ENCODE peak calls at places on chromosomes 1 and 21, in five cellular contexts. One of them, this sample, is unnamed.

GRCh38 chr1:110687244-110687643 is 12.5 kb upstream of the KCNA3 start:
- DNase-seq in Panc1: no peak
- DNase-seq in BE2C: no peak
- DNase-seq in H9: no peak
- DNase-seq in adrenal gland: no peak
- DNase-seq in this sample: no peak

GRCh38 chr1:12552951-12553921 is 64.8 kb downstream of the DHRS3 start:
- DNase-seq in Panc1: no peak
- DNase-seq in BE2C: no peak
- DNase-seq in H9: no peak
- DNase-seq in adrenal gland: no peak
- DNase-seq in this sample: no peak

GRCh38 chr1:229507951-229508822 is at the start of gene NUP133:
- DNase-seq in Panc1: peak; percentile 89
- DNase-seq in BE2C: peak; percentile 99
- DNase-seq in H9: peak; percentile 98
- DNase-seq in adrenal gland: peak; percentile 99
- DNase-seq in this sample: peak; percentile 99

GRCh38 chr1:16348414-16349182 is 3.7 kb downstream of the FBXO42 start:
- DNase-seq in Panc1: no peak
- DNase-seq in BE2C: no peak
- DNase-seq in H9: no peak
- DNase-seq in adrenal gland: no peak
- DNase-seq in this sample: no peak

GRCh38 chr1:6911974-6912373 is 126.7 kb downstream of the CAMTA1 start:
- DNase-seq in Panc1: no peak
- DNase-seq in BE2C: no peak
- DNase-seq in H9: no peak
- DNase-seq in adrenal gland: no peak
- DNase-seq in this sample: no peak

GRCh38 chr21:37799193-37800121 is 116.8 kb downstream of the KCNJ6 start:
- DNase-seq in Panc1: no peak
- DNase-seq in BE2C: no peak
- DNase-seq in H9: no peak
- DNase-seq in adrenal gland: no peak
- DNase-seq in this sample: no peak

GRCh38 chr1:71026093-71026492 is 21.5 kb downstream of the PTGER3 start:
- DNase-seq in Panc1: no peak
- DNase-seq in BE2C: no peak
- DNase-seq in H9: no peak
- DNase-seq in adrenal gland: no peak
- DNase-seq in this sample: no peak

GRCh38 chr1:87084247-87084836 is 169.9 kb downstream of the HS2ST1 start:
- DNase-seq in Panc1: no peak
- DNase-seq in BE2C: no peak
- DNase-seq in H9: no peak
- DNase-seq in adrenal gland: no peak
- DNase-seq in this sample: no peak

GRCh38 chr1:84792421-84792820 is 100.6 kb downstream of the LPAR3 start:
- DNase-seq in Panc1: no peak
- DNase-seq in BE2C: no peak
- DNase-seq in H9: no peak
- DNase-seq in adrenal gland: no peak
- DNase-seq in this sample: no peak

GRCh38 chr1:150072959-150073358 is 5.4 kb downstream of the VPS45 start:
- DNase-seq in Panc1: no peak
- DNase-seq in BE2C: no peak
- DNase-seq in H9: no peak
- DNase-seq in adrenal gland: no peak
- DNase-seq in this sample: no peak

GRCh38 chr1:60746278-60746761 is 336.0 kb upstream of the NFIA start:
- DNase-seq in Panc1: no peak
- DNase-seq in BE2C: peak; percentile 63
- DNase-seq in H9: no peak
- DNase-seq in adrenal gland: no peak
- DNase-seq in this sample: no peak

GRCh38 chr1:24705260-24706073 is 39.8 kb upstream of the CLIC4 start:
- DNase-seq in Panc1: peak; percentile 78
- DNase-seq in BE2C: peak; percentile 53
- DNase-seq in H9: peak; percentile 94
- DNase-seq in adrenal gland: peak; percentile 46
- DNase-seq in this sample: peak; percentile 94

GRCh38 chr1:207805841-207806421 is 54.1 kb downstream of the CD46 start:
- DNase-seq in Panc1: no peak
- DNase-seq in BE2C: peak; percentile 51
- DNase-seq in H9: no peak
- DNase-seq in adrenal gland: peak; percentile 84
- DNase-seq in this sample: no peak

GRCh38 chr21:23817337-23817736 is 1789.9 kb downstream of the MRPL39 start:
- DNase-seq in Panc1: no peak
- DNase-seq in BE2C: no peak
- DNase-seq in H9: no peak
- DNase-seq in adrenal gland: no peak
- DNase-seq in this sample: no peak

GRCh38 chr1:34709547-34709946 is 45.3 kb upstream of the GJB5 start:
- DNase-seq in Panc1: no peak
- DNase-seq in BE2C: no peak
- DNase-seq in H9: no peak
- DNase-seq in adrenal gland: no peak
- DNase-seq in this sample: no peak

GRCh38 chr1:7916431-7916830 is 24.2 kb downstream of the TNFRSF9 start:
- DNase-seq in Panc1: no peak
- DNase-seq in BE2C: no peak
- DNase-seq in H9: no peak
- DNase-seq in adrenal gland: no peak
- DNase-seq in this sample: no peak

GRCh38 chr1:205962821-205963221 is 19.6 kb upstream of the SLC26A9 start:
- DNase-seq in Panc1: no peak
- DNase-seq in BE2C: no peak
- DNase-seq in H9: no peak
- DNase-seq in adrenal gland: no peak
- DNase-seq in this sample: no peak

GRCh38 chr1:53370369-53370961 is 42.6 kb upstream of the LRP8 start:
- DNase-seq in Panc1: no peak
- DNase-seq in BE2C: no peak
- DNase-seq in H9: peak; percentile 16
- DNase-seq in adrenal gland: peak; percentile 7
- DNase-seq in this sample: no peak

GRCh38 chr1:235669277-235669676 is 19.7 kb upstream of the GNG4 start:
- DNase-seq in Panc1: no peak
- DNase-seq in BE2C: no peak
- DNase-seq in H9: peak; percentile 76
- DNase-seq in adrenal gland: no peak
- DNase-seq in this sample: no peak

GRCh38 chr1:109718495-109718894 is 6.4 kb downstream of the GSTM5 start:
- DNase-seq in Panc1: no peak
- DNase-seq in BE2C: no peak
- DNase-seq in H9: no peak
- DNase-seq in adrenal gland: no peak
- DNase-seq in this sample: no peak

GRCh38 chr1:36805979-36806640 is 228.2 kb downstream of the GRIK3 start:
- DNase-seq in Panc1: no peak
- DNase-seq in BE2C: no peak
- DNase-seq in H9: no peak
- DNase-seq in adrenal gland: no peak
- DNase-seq in this sample: no peak

GRCh38 chr1:37423810-37424209 is 50.6 kb upstream of the ZC3H12A start:
- DNase-seq in Panc1: no peak
- DNase-seq in BE2C: no peak
- DNase-seq in H9: no peak
- DNase-seq in adrenal gland: no peak
- DNase-seq in this sample: no peak

GRCh38 chr21:41631564-41632461 is 123.9 kb upstream of the TMPRSS2 start:
- DNase-seq in Panc1: no peak
- DNase-seq in BE2C: no peak
- DNase-seq in H9: no peak
- DNase-seq in adrenal gland: no peak
- DNase-seq in this sample: peak; percentile 82

GRCh38 chr1:223747838-223748335 is 35.5 kb downstream of the CAPN2 start:
- DNase-seq in Panc1: no peak
- DNase-seq in BE2C: no peak
- DNase-seq in H9: no peak
- DNase-seq in adrenal gland: peak; percentile 65
- DNase-seq in this sample: no peak

GRCh38 chr1:234915923-234916675 is 212.5 kb downstream of the TOMM20 start:
- DNase-seq in Panc1: no peak
- DNase-seq in BE2C: no peak
- DNase-seq in H9: no peak
- DNase-seq in adrenal gland: no peak
- DNase-seq in this sample: no peak

DNA sequence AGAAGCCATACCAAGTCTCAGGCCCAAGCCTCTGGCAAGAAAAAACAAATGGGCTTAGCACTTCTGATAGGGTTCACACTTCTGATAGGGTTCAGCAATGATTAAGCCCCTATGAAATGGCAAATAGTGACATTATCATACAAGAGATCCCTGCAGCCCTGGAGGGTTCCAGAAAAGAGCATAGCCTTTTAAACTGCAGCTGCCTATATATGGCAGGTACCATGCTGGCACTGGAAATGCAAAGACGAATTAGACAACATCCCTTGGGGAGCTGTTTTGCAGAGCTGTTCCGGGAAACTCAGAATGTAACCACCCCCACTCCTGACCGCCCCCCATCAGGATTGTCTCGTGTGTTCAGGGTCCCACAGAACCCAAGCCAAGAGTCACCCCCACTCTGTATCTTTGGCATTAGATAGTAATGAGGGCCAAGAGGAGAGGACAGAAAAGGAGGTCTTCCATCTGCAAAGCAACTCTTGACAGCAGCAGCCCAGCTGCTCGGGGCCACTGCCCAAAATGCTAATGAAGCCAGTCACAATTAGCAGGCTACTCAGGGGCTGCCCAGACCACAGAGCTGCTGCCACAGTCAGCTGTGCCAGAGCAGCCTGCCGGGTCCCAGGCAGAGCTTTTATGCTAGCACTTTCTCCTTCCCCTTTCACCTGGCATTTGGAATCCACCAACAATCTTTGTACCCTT is 50.9 kb downstream of the ITPKB start:
- DNase-seq in Panc1: no peak
- DNase-seq in BE2C: no peak
- DNase-seq in H9: no peak
- DNase-seq in adrenal gland: no peak
- DNase-seq in this sample: no peak
- H3K4me1 ChIP-seq in Panc1: no peaks in the 10 kb centered on the region
- H3K4me1 ChIP-seq in BE2C: peaks cover 24% of the 10 kb centered on the region
- H3K4me1 ChIP-seq in H9: no peaks in the 10 kb centered on the region
- H3K4me1 ChIP-seq in adrenal gland: no peaks in the 10 kb centered on the region
- H3K4me1 ChIP-seq in this sample: no peaks in the 10 kb centered on the region

DNA sequence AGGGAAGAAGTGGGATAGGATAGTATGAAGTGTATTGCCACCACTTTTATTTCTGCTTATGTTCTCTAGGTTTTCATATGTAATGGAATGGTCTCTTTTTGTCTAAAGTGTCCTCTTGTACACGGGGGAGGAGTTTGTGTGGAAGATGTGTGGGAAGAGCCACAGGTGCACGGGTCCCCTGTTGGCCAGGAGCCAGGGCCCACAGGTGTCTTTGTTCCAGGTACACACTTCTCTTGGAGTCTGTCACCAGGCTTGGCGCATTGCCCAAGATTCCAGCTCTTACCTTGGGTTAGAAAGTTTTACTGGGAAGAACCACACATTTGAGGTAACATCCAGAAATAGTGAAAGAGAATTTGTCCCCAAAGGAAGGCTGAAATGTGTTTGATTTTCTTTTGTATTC is 10.5 kb downstream of the TENT5C start:
- DNase-seq in Panc1: no peak
- DNase-seq in BE2C: no peak
- DNase-seq in H9: no peak
- DNase-seq in adrenal gland: no peak
- DNase-seq in this sample: no peak
- H3K4me1 ChIP-seq in Panc1: peaks cover 29% of the 10 kb centered on the region
- H3K4me1 ChIP-seq in BE2C: no peaks in the 10 kb centered on the region
- H3K4me1 ChIP-seq in H9: no peaks in the 10 kb centered on the region
- H3K4me1 ChIP-seq in adrenal gland: no peaks in the 10 kb centered on the region
- H3K4me1 ChIP-seq in this sample: no peaks in the 10 kb centered on the region

GRCh38 chr1:21936366-21937031 is 611 bp downstream of the HSPG2 start:
- DNase-seq in Panc1: no peak
- DNase-seq in BE2C: no peak
- DNase-seq in H9: no peak
- DNase-seq in adrenal gland: no peak
- DNase-seq in this sample: no peak
- H3K4me1 ChIP-seq in Panc1: peaks cover 66% of the 10 kb centered on the region
- H3K4me1 ChIP-seq in BE2C: peaks cover 7% of the 10 kb centered on the region
- H3K4me1 ChIP-seq in H9: peaks cover 7% of the 10 kb centered on the region
- H3K4me1 ChIP-seq in adrenal gland: peaks cover 66% of the 10 kb centered on the region
- H3K4me1 ChIP-seq in this sample: peaks cover 34% of the 10 kb centered on the region

GRCh38 chr1:21924503-21925005 is 12.6 kb downstream of the HSPG2 start:
- DNase-seq in Panc1: no peak
- DNase-seq in BE2C: no peak
- DNase-seq in H9: no peak
- DNase-seq in adrenal gland: no peak
- DNase-seq in this sample: no peak

GRCh38 chr1:21927531-21928237 is 9.4 kb downstream of the HSPG2 start:
- DNase-seq in Panc1: no peak
- DNase-seq in BE2C: no peak
- DNase-seq in H9: no peak
- DNase-seq in adrenal gland: no peak
- DNase-seq in this sample: no peak

GRCh38 chr1:21926814-21927530 is 10.1 kb downstream of the HSPG2 start:
- DNase-seq in Panc1: no peak
- DNase-seq in BE2C: no peak
- DNase-seq in H9: no peak
- DNase-seq in adrenal gland: no peak
- DNase-seq in this sample: no peak

GRCh38 chr1:21926065-21926464 is 11.0 kb downstream of the HSPG2 start:
- DNase-seq in Panc1: no peak
- DNase-seq in BE2C: no peak
- DNase-seq in H9: no peak
- DNase-seq in adrenal gland: no peak
- DNase-seq in this sample: no peak

DNA sequence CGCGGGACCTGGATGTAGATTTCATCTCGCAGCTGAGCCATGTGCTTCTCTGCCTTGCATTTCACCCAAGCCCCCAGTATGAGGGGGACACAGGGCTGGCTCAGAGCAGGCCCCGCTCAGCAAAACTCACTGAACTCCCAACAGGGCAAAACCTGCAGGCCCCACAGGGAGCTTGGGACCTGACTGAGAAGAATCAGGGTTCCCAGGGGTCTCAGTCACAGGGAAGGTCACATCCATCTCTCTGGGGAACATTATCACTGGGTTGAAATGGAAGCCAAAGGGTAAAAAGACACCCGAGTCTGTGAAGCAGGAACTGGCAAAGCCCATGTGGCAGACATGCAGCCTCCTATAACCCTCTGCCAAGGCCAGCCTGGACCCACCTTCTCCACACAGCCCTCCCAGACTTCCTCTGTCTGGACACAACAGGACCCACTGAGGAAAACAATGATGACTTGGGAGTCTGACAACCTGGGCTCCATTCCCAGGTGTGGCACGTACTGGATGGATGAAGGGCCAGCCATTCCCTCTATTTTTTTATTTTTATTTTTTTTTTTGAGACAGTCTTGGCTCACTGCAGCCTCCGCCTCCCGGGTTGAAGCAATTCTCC is 11.7 kb downstream of the HSPG2 start:
- DNase-seq in Panc1: no peak
- DNase-seq in BE2C: no peak
- DNase-seq in H9: no peak
- DNase-seq in adrenal gland: no peak
- DNase-seq in this sample: no peak
- H3K4me1 ChIP-seq in Panc1: peaks cover 77% of the 10 kb centered on the region
- H3K4me1 ChIP-seq in BE2C: no peaks in the 10 kb centered on the region
- H3K4me1 ChIP-seq in H9: peaks cover 6% of the 10 kb centered on the region
- H3K4me1 ChIP-seq in adrenal gland: peaks cover 51% of the 10 kb centered on the region
- H3K4me1 ChIP-seq in this sample: peaks cover 5% of the 10 kb centered on the region